ENCODE peak calls at places on chromosomes 4 and X, in nine cellular contexts. C is aorta; R is CD4-positive, alpha-beta memory T cell; Z is BE2C; D is tibial nerve; A is psoas muscle; E is GM23248; B is CD8-positive, alpha-beta memory T cell; V is uterus. W is an unnamed sample.

GRCh38 chr4:141543176-141543575 is 93.2 kb upstream of the IL15 start:
- DNase-seq in C (no peak), R (no peak), Z (no peak), D (no peak), A (no peak), E (no peak), B (no peak), V (no peak), W (no peak)

GRCh38 chr4:27215421-27215820 is 354.8 kb downstream of the STIM2 start:
- DNase-seq in C (peak; percentile 43), R (no peak), Z (no peak), D (no peak), A (no peak), E (no peak), B (no peak), V (no peak), W (no peak)

GRCh38 chr4:38085394-38086150 is 125.4 kb downstream of the PTTG2 start:
- DNase-seq in C (no peak), R (no peak), Z (no peak), D (no peak), A (no peak), E (peak; percentile 47), B (no peak), V (no peak), W (no peak)

GRCh38 chr4:137694138-137694537 is 161.8 kb upstream of the PCDH18 start:
- DNase-seq in C (peak; percentile 64), R (no peak), Z (no peak), D (peak; percentile 30), A (peak; percentile 28), E (peak; percentile 11), B (no peak), V (no peak), W (no peak)

GRCh38 chrX:117752745-117753144 is 363.9 kb downstream of the KLHL13 start:
- DNase-seq in C (no peak), R (no peak), Z (no peak), D (no peak), A (no peak), E (no peak), B (no peak), V (no peak), W (no peak)

GRCh38 chrX:36908801-36909403 is 99.3 kb upstream of the FAM47C start:
- DNase-seq in C (no peak), R (no peak), Z (no peak), D (no peak), A (no peak), E (peak; percentile 43), B (no peak), V (no peak), W (no peak)

GRCh38 chrX:153400146-153401132 is 711 bp downstream of the PNMA6E start:
- DNase-seq in C (no peak), R (peak; percentile 34), Z (peak; percentile 72), D (no peak), A (peak; percentile 47), E (peak; percentile 24), B (peak; percentile 36), V (no peak), W (peak; percentile 33)

GRCh38 chr4:146638801-146639351 is at the start of gene POU4F2:
- DNase-seq in C (no peak), R (no peak), Z (peak; percentile 56), D (no peak), A (no peak), E (peak; percentile 52), B (no peak), V (no peak), W (no peak)

GRCh38 chr4:189502841-189503240 is 437.8 kb upstream of the FRG1 start:
- DNase-seq in C (no peak), R (no peak), Z (no peak), D (no peak), A (no peak), E (no peak), B (no peak), V (no peak), W (no peak)

GRCh38 chr4:84897516-84897915 is 69.0 kb downstream of the WDFY3 start:
- DNase-seq in C (no peak), R (no peak), Z (no peak), D (no peak), A (no peak), E (no peak), B (no peak), V (no peak), W (no peak)

GRCh38 chr4:84901745-84902283 is 64.7 kb downstream of the WDFY3 start:
- DNase-seq in C (no peak), R (no peak), Z (no peak), D (no peak), A (no peak), E (no peak), B (no peak), V (no peak), W (no peak)

GRCh38 chr4:84895283-84895682 is 71.2 kb downstream of the WDFY3 start:
- DNase-seq in C (no peak), R (no peak), Z (no peak), D (no peak), A (no peak), E (no peak), B (no peak), V (no peak), W (no peak)

GRCh38 chr4:84901173-84901572 is 65.3 kb downstream of the WDFY3 start:
- DNase-seq in C (no peak), R (no peak), Z (no peak), D (no peak), A (no peak), E (no peak), B (no peak), V (no peak), W (no peak)

GRCh38 chr4:84899616-84900015 is 66.9 kb downstream of the WDFY3 start:
- DNase-seq in C (no peak), R (no peak), Z (no peak), D (no peak), A (no peak), E (no peak), B (no peak), V (no peak), W (no peak)
- H3K9me3 ChIP-seq in C (no peaks in the 10 kb centered on the region), R (no peaks in the 10 kb centered on the region), Z (no peaks in the 10 kb centered on the region), D (no peaks in the 10 kb centered on the region), A (no peaks in the 10 kb centered on the region), E (no peaks in the 10 kb centered on the region), B (no peaks in the 10 kb centered on the region), V (no peaks in the 10 kb centered on the region), W (no peaks in the 10 kb centered on the region)

GRCh38 chr4:109319156-109319555 is 16.7 kb upstream of the COL25A1 start:
- DNase-seq in C (no peak), R (no peak), Z (no peak), D (no peak), A (no peak), E (no peak), B (no peak), V (no peak), W (no peak)

GRCh38 chr4:109323348-109323747 is 20.9 kb upstream of the COL25A1 start:
- DNase-seq in C (no peak), R (no peak), Z (no peak), D (no peak), A (no peak), E (no peak), B (no peak), V (no peak), W (no peak)

GRCh38 chr4:109319684-109320083 is 17.2 kb upstream of the COL25A1 start:
- DNase-seq in C (no peak), R (no peak), Z (no peak), D (no peak), A (no peak), E (no peak), B (no peak), V (no peak), W (no peak)

GRCh38 chr4:109325698-109326097 is 23.2 kb upstream of the COL25A1 start:
- DNase-seq in C (no peak), R (no peak), Z (no peak), D (no peak), A (no peak), E (no peak), B (no peak), V (no peak), W (no peak)

DNA sequence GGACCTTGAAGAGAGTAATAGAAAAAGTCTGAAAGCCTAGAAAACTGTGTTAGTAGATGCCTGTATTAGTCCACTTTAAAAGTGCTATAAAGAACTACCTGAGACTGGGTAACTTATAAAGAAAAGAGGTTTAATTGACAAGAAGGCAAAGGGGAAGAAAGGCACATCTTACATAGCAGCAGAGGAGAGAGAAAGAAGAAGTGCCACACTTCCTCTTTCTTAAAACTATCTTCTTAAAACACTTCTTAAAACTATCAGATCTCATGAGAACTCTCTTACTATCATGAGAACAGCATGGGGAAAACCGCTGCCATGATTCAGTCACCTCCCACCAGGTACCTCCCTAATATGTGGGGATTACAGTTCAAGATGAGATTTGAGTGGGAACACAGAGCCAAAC is 18.8 kb upstream of the COL25A1 start:
- DNase-seq in C (no peak), R (no peak), Z (no peak), D (no peak), A (no peak), E (no peak), B (no peak), V (no peak), W (no peak)
- H3K9me3 ChIP-seq in C (peaks cover 2% of the 10 kb centered on the region), R (no peaks in the 10 kb centered on the region), Z (no peaks in the 10 kb centered on the region), D (peaks cover 52% of the 10 kb centered on the region), A (no peaks in the 10 kb centered on the region), E (no peaks in the 10 kb centered on the region), B (no peaks in the 10 kb centered on the region), V (no peaks in the 10 kb centered on the region), W (peaks cover 3% of the 10 kb centered on the region)

GRCh38 chrX:65635371-65635770 is 32.1 kb upstream of the MSN start:
- DNase-seq in C (peak; percentile 48), R (no peak), Z (no peak), D (no peak), A (no peak), E (peak; percentile 49), B (no peak), V (peak; percentile 41), W (no peak)

GRCh38 chrX:65634732-65635131 is 32.7 kb upstream of the MSN start:
- DNase-seq in C (no peak), R (no peak), Z (no peak), D (no peak), A (no peak), E (no peak), B (no peak), V (no peak), W (no peak)

GRCh38 chrX:65635824-65636223 is 31.6 kb upstream of the MSN start:
- DNase-seq in C (no peak), R (no peak), Z (no peak), D (no peak), A (no peak), E (no peak), B (no peak), V (no peak), W (no peak)

DNA sequence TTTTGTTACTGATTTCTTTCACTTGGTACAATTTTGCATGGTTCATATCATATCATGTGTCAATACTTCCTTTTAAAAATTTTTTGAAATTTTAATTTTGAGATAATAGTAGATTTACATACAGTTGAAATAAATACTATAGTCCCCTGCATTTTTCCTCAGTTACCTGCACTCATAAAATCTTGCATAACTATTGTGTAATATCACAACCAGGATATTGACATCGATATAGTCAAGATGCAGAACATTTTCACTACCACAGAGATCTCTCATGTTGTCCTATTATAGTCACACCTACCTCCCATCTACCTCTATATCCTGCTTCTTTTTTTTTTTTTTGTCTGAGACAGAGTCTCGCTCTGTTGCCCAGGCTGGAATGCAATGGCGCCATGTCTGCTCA is 36.7 kb upstream of the MSN start:
- DNase-seq in C (no peak), R (no peak), Z (no peak), D (no peak), A (no peak), E (no peak), B (no peak), V (no peak), W (no peak)
- H3K9me3 ChIP-seq in C (no peaks in the 10 kb centered on the region), R (no peaks in the 10 kb centered on the region), Z (no peaks in the 10 kb centered on the region), D (no peaks in the 10 kb centered on the region), A (peaks cover 7% of the 10 kb centered on the region), E (no peaks in the 10 kb centered on the region), B (no peaks in the 10 kb centered on the region), V (no peaks in the 10 kb centered on the region), W (no peaks in the 10 kb centered on the region)

GRCh38 chr4:167581449-167581965 is 347.2 kb upstream of the SPOCK3 start:
- DNase-seq in C (no peak), R (no peak), Z (no peak), D (no peak), A (peak; percentile 8), E (no peak), B (no peak), V (no peak), W (no peak)
- H3K9me3 ChIP-seq in C (no peaks in the 10 kb centered on the region), R (no peaks in the 10 kb centered on the region), Z (no peaks in the 10 kb centered on the region), D (no peaks in the 10 kb centered on the region), A (no peaks in the 10 kb centered on the region), E (peaks cover 3% of the 10 kb centered on the region), B (no peaks in the 10 kb centered on the region), V (no peaks in the 10 kb centered on the region), W (no peaks in the 10 kb centered on the region)

W was measured in T-helper 17 cell.